ENCODE peak calls at places on chromosomes 3 and 15, in seven cellular contexts. One of them, this sample, is unnamed.

GRCh38 chr3:9316881-9317341 is 45.9 kb upstream of the THUMPD3 start:
- DNase-seq in activated T-cell treated with anti-CD3 and anti-CD28 coated beads, Interleukin-2, amount 50 U/mL, for 1 hour: no peak
- DNase-seq in Peyer's patch: no peak
- DNase-seq in DMS153: no peak
- DNase-seq in NCI-H82: no peak
- DNase-seq in activated naive CD4-positive, alpha-beta T cell treated with anti-CD3 and anti-CD28 coated beads, Interleukin-2, amount 50 U/mL, for 16 hours: no peak
- DNase-seq in epithelial cell of esophagus: peak
- DNase-seq in this sample: no peak

GRCh38 chr3:140719841-140720240 is 42.0 kb downstream of the TRIM42 start:
- DNase-seq in DMS153: no peak
- DNase-seq in epithelial cell of esophagus: no peak
- DNase-seq in activated T-cell treated with anti-CD3 and anti-CD28 coated beads, Interleukin-2, amount 50 U/mL, for 1 hour: no peak
- DNase-seq in NCI-H82: no peak
- DNase-seq in activated naive CD4-positive, alpha-beta T cell treated with anti-CD3 and anti-CD28 coated beads, Interleukin-2, amount 50 U/mL, for 16 hours: no peak
- DNase-seq in Peyer's patch: no peak
- DNase-seq in this sample: no peak

GRCh38 chr3:52839892-52840545 is 5.2 kb upstream of the MUSTN1 start:
- DNase-seq in Peyer's patch: no peak
- DNase-seq in NCI-H82: no peak
- DNase-seq in DMS153: no peak
- DNase-seq in activated naive CD4-positive, alpha-beta T cell treated with anti-CD3 and anti-CD28 coated beads, Interleukin-2, amount 50 U/mL, for 16 hours: no peak
- DNase-seq in activated T-cell treated with anti-CD3 and anti-CD28 coated beads, Interleukin-2, amount 50 U/mL, for 1 hour: no peak
- DNase-seq in epithelial cell of esophagus: no peak
- DNase-seq in this sample: no peak

GRCh38 chr3:159721324-159721723 is 267.3 kb upstream of the IL12A start:
- DNase-seq in activated T-cell treated with anti-CD3 and anti-CD28 coated beads, Interleukin-2, amount 50 U/mL, for 1 hour: no peak
- DNase-seq in Peyer's patch: no peak
- DNase-seq in epithelial cell of esophagus: no peak
- DNase-seq in DMS153: no peak
- DNase-seq in activated naive CD4-positive, alpha-beta T cell treated with anti-CD3 and anti-CD28 coated beads, Interleukin-2, amount 50 U/mL, for 16 hours: no peak
- DNase-seq in NCI-H82: no peak
- DNase-seq in this sample: no peak

GRCh38 chr15:69607101-69607500 is 154.5 kb downstream of the RPLP1 start:
- DNase-seq in activated T-cell treated with anti-CD3 and anti-CD28 coated beads, Interleukin-2, amount 50 U/mL, for 1 hour: no peak
- DNase-seq in DMS153: no peak
- DNase-seq in Peyer's patch: no peak
- DNase-seq in epithelial cell of esophagus: no peak
- DNase-seq in activated naive CD4-positive, alpha-beta T cell treated with anti-CD3 and anti-CD28 coated beads, Interleukin-2, amount 50 U/mL, for 16 hours: no peak
- DNase-seq in NCI-H82: no peak
- DNase-seq in this sample: no peak

GRCh38 chr3:113132571-113132996 is 78.8 kb upstream of the BOC start:
- DNase-seq in activated T-cell treated with anti-CD3 and anti-CD28 coated beads, Interleukin-2, amount 50 U/mL, for 1 hour: no peak
- DNase-seq in Peyer's patch: no peak
- DNase-seq in epithelial cell of esophagus: no peak
- DNase-seq in DMS153: peak
- DNase-seq in activated naive CD4-positive, alpha-beta T cell treated with anti-CD3 and anti-CD28 coated beads, Interleukin-2, amount 50 U/mL, for 16 hours: no peak
- DNase-seq in NCI-H82: no peak
- DNase-seq in this sample: no peak

GRCh38 chr3:27467545-27467944 is 16.6 kb downstream of the SLC4A7 start:
- DNase-seq in activated naive CD4-positive, alpha-beta T cell treated with anti-CD3 and anti-CD28 coated beads, Interleukin-2, amount 50 U/mL, for 16 hours: no peak
- DNase-seq in NCI-H82: peak
- DNase-seq in activated T-cell treated with anti-CD3 and anti-CD28 coated beads, Interleukin-2, amount 50 U/mL, for 1 hour: no peak
- DNase-seq in Peyer's patch: no peak
- DNase-seq in epithelial cell of esophagus: peak
- DNase-seq in DMS153: no peak
- DNase-seq in this sample: peak

GRCh38 chr3:33035596-33035995 is 61.4 kb downstream of the GLB1 start:
- DNase-seq in DMS153: no peak
- DNase-seq in activated T-cell treated with anti-CD3 and anti-CD28 coated beads, Interleukin-2, amount 50 U/mL, for 1 hour: no peak
- DNase-seq in epithelial cell of esophagus: peak
- DNase-seq in activated naive CD4-positive, alpha-beta T cell treated with anti-CD3 and anti-CD28 coated beads, Interleukin-2, amount 50 U/mL, for 16 hours: no peak
- DNase-seq in NCI-H82: no peak
- DNase-seq in Peyer's patch: no peak
- DNase-seq in this sample: no peak

GRCh38 chr3:177589921-177590336 is 392.6 kb upstream of the TBL1XR1 start:
- DNase-seq in epithelial cell of esophagus: peak
- DNase-seq in Peyer's patch: no peak
- DNase-seq in activated T-cell treated with anti-CD3 and anti-CD28 coated beads, Interleukin-2, amount 50 U/mL, for 1 hour: no peak
- DNase-seq in DMS153: peak
- DNase-seq in activated naive CD4-positive, alpha-beta T cell treated with anti-CD3 and anti-CD28 coated beads, Interleukin-2, amount 50 U/mL, for 16 hours: no peak
- DNase-seq in NCI-H82: no peak
- DNase-seq in this sample: peak

GRCh38 chr3:128273116-128273840 is 120.0 kb downstream of the EEFSEC start:
- DNase-seq in NCI-H82: no peak
- DNase-seq in epithelial cell of esophagus: no peak
- DNase-seq in activated T-cell treated with anti-CD3 and anti-CD28 coated beads, Interleukin-2, amount 50 U/mL, for 1 hour: no peak
- DNase-seq in DMS153: no peak
- DNase-seq in Peyer's patch: no peak
- DNase-seq in activated naive CD4-positive, alpha-beta T cell treated with anti-CD3 and anti-CD28 coated beads, Interleukin-2, amount 50 U/mL, for 16 hours: no peak
- DNase-seq in this sample: no peak

GRCh38 chr15:25811481-25811906 is 51.6 kb downstream of the ATP10A start:
- DNase-seq in Peyer's patch: no peak
- DNase-seq in activated naive CD4-positive, alpha-beta T cell treated with anti-CD3 and anti-CD28 coated beads, Interleukin-2, amount 50 U/mL, for 16 hours: no peak
- DNase-seq in DMS153: no peak
- DNase-seq in NCI-H82: no peak
- DNase-seq in epithelial cell of esophagus: no peak
- DNase-seq in activated T-cell treated with anti-CD3 and anti-CD28 coated beads, Interleukin-2, amount 50 U/mL, for 1 hour: no peak
- DNase-seq in this sample: no peak

GRCh38 chr15:98440917-98441316 is 207.4 kb upstream of the IGF1R start:
- DNase-seq in epithelial cell of esophagus: peak
- DNase-seq in activated naive CD4-positive, alpha-beta T cell treated with anti-CD3 and anti-CD28 coated beads, Interleukin-2, amount 50 U/mL, for 16 hours: no peak
- DNase-seq in activated T-cell treated with anti-CD3 and anti-CD28 coated beads, Interleukin-2, amount 50 U/mL, for 1 hour: no peak
- DNase-seq in DMS153: no peak
- DNase-seq in Peyer's patch: no peak
- DNase-seq in NCI-H82: no peak
- DNase-seq in this sample: no peak

GRCh38 chr3:128226794-128227399 is 73.6 kb downstream of the EEFSEC start:
- DNase-seq in activated T-cell treated with anti-CD3 and anti-CD28 coated beads, Interleukin-2, amount 50 U/mL, for 1 hour: peak
- DNase-seq in Peyer's patch: no peak
- DNase-seq in NCI-H82: peak
- DNase-seq in activated naive CD4-positive, alpha-beta T cell treated with anti-CD3 and anti-CD28 coated beads, Interleukin-2, amount 50 U/mL, for 16 hours: no peak
- DNase-seq in epithelial cell of esophagus: peak
- DNase-seq in DMS153: no peak
- DNase-seq in this sample: no peak

GRCh38 chr3:140629351-140630137 is 48.3 kb upstream of the TRIM42 start:
- DNase-seq in DMS153: no peak
- DNase-seq in activated T-cell treated with anti-CD3 and anti-CD28 coated beads, Interleukin-2, amount 50 U/mL, for 1 hour: no peak
- DNase-seq in activated naive CD4-positive, alpha-beta T cell treated with anti-CD3 and anti-CD28 coated beads, Interleukin-2, amount 50 U/mL, for 16 hours: no peak
- DNase-seq in epithelial cell of esophagus: peak
- DNase-seq in Peyer's patch: no peak
- DNase-seq in NCI-H82: no peak
- DNase-seq in this sample: no peak

GRCh38 chr3:54188176-54188791 is 65.9 kb downstream of the CACNA2D3 start:
- DNase-seq in activated T-cell treated with anti-CD3 and anti-CD28 coated beads, Interleukin-2, amount 50 U/mL, for 1 hour: no peak
- DNase-seq in activated naive CD4-positive, alpha-beta T cell treated with anti-CD3 and anti-CD28 coated beads, Interleukin-2, amount 50 U/mL, for 16 hours: no peak
- DNase-seq in DMS153: no peak
- DNase-seq in NCI-H82: peak
- DNase-seq in epithelial cell of esophagus: peak
- DNase-seq in Peyer's patch: no peak
- DNase-seq in this sample: no peak

GRCh38 chr3:55720614-55721013 is 233.5 kb upstream of the WNT5A start:
- DNase-seq in activated T-cell treated with anti-CD3 and anti-CD28 coated beads, Interleukin-2, amount 50 U/mL, for 1 hour: no peak
- DNase-seq in NCI-H82: peak
- DNase-seq in Peyer's patch: no peak
- DNase-seq in activated naive CD4-positive, alpha-beta T cell treated with anti-CD3 and anti-CD28 coated beads, Interleukin-2, amount 50 U/mL, for 16 hours: no peak
- DNase-seq in epithelial cell of esophagus: peak
- DNase-seq in DMS153: no peak
- DNase-seq in this sample: no peak

GRCh38 chr15:57158589-57158988 is 217.7 kb upstream of the CGNL1 start:
- DNase-seq in NCI-H82: peak
- DNase-seq in DMS153: peak
- DNase-seq in Peyer's patch: no peak
- DNase-seq in activated naive CD4-positive, alpha-beta T cell treated with anti-CD3 and anti-CD28 coated beads, Interleukin-2, amount 50 U/mL, for 16 hours: no peak
- DNase-seq in activated T-cell treated with anti-CD3 and anti-CD28 coated beads, Interleukin-2, amount 50 U/mL, for 1 hour: no peak
- DNase-seq in epithelial cell of esophagus: peak
- DNase-seq in this sample: peak

This sample was measured in NCI-H1092 treated with DMSO at 0.1 percent for 48 hours.